ENCODE peak calls at places on chromosomes 12 and 14, in four cellular contexts. A is fibroblast of lung, C is MM.1S, T is mammary epithelial cell. E is an unnamed sample.

GRCh38 chr12:14880890-14881453 is 4.7 kb downstream of the MGP start:
- DNase-seq in A (no peak), C (no peak), T (no peak), E (no peak)

GRCh38 chr14:101823081-101823480 is 61.6 kb downstream of the PPP2R5C start:
- DNase-seq in A (no peak), C (no peak), T (no peak), E (no peak)

GRCh38 chr12:2198088-2198501 is 145.3 kb downstream of the CACNA1C start:
- DNase-seq in A (peak; percentile 91), C (no peak), T (peak; percentile 63), E (no peak)

GRCh38 chr12:42769455-42769854 is 179.9 kb upstream of the PRICKLE1 start:
- DNase-seq in A (no peak), C (no peak), T (no peak), E (no peak)

GRCh38 chr12:26125451-26126339 is 858 bp upstream of the BHLHE41 start:
- DNase-seq in A (peak; percentile 87), C (peak; percentile 79), T (peak; percentile 98), E (peak; percentile 35)

GRCh38 chr12:100826323-100826722 is 31.7 kb downstream of the ANO4 start:
- DNase-seq in A (peak; percentile 55), C (peak; percentile 55), T (peak; percentile 51), E (peak; percentile 51)

GRCh38 chr14:88233915-88234314 is 89.2 kb downstream of the KCNK10 start:
- DNase-seq in A (no peak), C (no peak), T (no peak), E (peak; percentile 24)

GRCh38 chr12:45184145-45184958 is 31.5 kb upstream of the ANO6 start:
- DNase-seq in A (no peak), C (no peak), T (no peak), E (no peak)

GRCh38 chr14:102517412-102518062 is 8.0 kb upstream of the ANKRD9 start:
- DNase-seq in A (no peak), C (no peak), T (no peak), E (no peak)

GRCh38 chr12:56450241-56450640 is 1.0 kb upstream of the TIMELESS start:
- DNase-seq in A (no peak), C (no peak), T (no peak), E (no peak)

GRCh38 chr14:65949711-65950516 is 536.3 kb upstream of the CCDC196 start:
- DNase-seq in A (peak; percentile 58), C (no peak), T (peak; percentile 56), E (peak; percentile 44)

GRCh38 chr12:2057793-2058408 is 5.1 kb downstream of the CACNA1C start:
- DNase-seq in A (no peak), C (no peak), T (no peak), E (no peak)

GRCh38 chr12:54650409-54650808 is 2.2 kb upstream of the DCD start:
- DNase-seq in A (peak; percentile 8), C (no peak), T (peak; percentile 36), E (no peak)

DNA sequence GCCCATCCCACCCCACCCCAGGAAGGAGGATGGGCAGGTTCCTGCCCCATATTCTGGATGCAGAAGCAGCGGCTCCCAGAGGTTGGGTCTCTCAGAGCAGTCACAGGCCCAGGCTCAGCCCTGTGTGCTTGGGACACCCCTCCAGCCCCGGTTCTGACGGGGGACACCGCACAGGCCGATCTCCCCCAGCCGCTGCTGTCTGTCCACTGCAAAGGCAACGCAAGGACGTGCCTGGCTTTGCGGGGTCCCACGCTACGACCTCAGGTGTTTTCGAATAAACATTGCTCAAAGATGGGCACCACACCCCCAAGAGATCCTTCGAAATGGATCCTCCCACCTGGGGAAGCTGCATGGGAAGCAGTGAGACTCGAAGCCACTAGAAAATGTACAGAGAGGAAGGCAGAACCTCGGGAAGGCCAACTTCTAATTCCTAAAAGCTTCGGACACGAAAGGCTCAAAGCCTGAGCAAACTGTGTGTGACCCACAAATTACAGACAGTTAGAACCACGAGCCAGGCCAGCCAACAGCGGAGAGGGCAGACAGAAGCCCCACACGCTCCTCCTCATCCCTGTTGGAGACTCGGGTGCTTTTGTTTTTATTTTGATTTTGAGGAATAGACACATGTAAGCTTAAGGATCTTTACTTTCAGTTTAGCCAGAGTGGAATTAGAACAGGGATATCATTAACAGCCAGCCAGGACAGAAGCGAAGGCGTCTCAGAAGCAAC is 10.8 kb downstream of the C14orf180 start:
- DNase-seq in A (no peak), C (no peak), T (no peak), E (no peak)
- H2AFZ ChIP-seq in A (no peak overlapping the region), C (no peak overlapping the region), T (no peak overlapping the region), E (no peak overlapping the region)

DNA sequence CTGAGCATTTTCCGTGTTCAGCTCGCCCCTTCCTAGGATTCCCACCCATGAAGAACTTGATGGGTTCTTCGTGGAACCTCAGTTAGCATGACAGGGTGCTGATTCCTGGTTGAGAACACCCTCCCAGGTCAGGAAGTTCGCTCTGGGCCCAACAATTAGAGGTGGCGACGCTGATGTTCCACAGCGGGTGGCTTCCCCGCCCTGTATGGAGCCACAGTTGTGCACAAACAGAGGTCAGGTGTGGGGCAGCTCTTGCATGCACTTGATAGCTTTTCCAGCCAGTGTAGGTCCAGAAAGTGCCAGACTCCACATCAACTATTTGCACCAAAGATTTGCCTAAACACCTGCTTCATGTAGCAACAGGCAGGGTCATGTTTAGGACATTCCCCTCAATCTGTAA is 788.2 kb downstream of the MED13L start:
- DNase-seq in A (no peak), C (no peak), T (no peak), E (no peak)
- H3K9ac ChIP-seq in A (no peak overlapping the region), C (no peak overlapping the region), T (no peak overlapping the region), E (no peak overlapping the region)

GRCh38 chr12:59040651-59041050 is 120.3 kb upstream of the LRIG3 start:
- DNase-seq in A (peak; percentile 98), C (no peak), T (peak; percentile 66), E (no peak)

GRCh38 chr12:59039005-59039404 is 118.7 kb upstream of the LRIG3 start:
- DNase-seq in A (no peak), C (no peak), T (no peak), E (no peak)

GRCh38 chr12:59044791-59045190 is 124.5 kb upstream of the LRIG3 start:
- DNase-seq in A (peak; percentile 60), C (no peak), T (no peak), E (no peak)

GRCh38 chr12:59040043-59040442 is 119.7 kb upstream of the LRIG3 start:
- DNase-seq in A (peak; percentile 25), C (no peak), T (peak; percentile 28), E (no peak)

GRCh38 chr12:59041241-59042121 is 121.2 kb upstream of the LRIG3 start:
- DNase-seq in A (peak; percentile 96), C (no peak), T (peak; percentile 98), E (no peak)
- H2AFZ ChIP-seq in A (no peak overlapping the region), C (no peak overlapping the region), T (peak overlapping the region; percentile 36), E (no peak overlapping the region)

GRCh38 chr12:47899466-47899865 is 5.3 kb downstream of the VDR start:
- DNase-seq in A (no peak), C (no peak), T (no peak), E (no peak)
- H3K9ac ChIP-seq in A (no peak overlapping the region), C (no peak overlapping the region), T (no peak overlapping the region), E (no peak overlapping the region)

DNA sequence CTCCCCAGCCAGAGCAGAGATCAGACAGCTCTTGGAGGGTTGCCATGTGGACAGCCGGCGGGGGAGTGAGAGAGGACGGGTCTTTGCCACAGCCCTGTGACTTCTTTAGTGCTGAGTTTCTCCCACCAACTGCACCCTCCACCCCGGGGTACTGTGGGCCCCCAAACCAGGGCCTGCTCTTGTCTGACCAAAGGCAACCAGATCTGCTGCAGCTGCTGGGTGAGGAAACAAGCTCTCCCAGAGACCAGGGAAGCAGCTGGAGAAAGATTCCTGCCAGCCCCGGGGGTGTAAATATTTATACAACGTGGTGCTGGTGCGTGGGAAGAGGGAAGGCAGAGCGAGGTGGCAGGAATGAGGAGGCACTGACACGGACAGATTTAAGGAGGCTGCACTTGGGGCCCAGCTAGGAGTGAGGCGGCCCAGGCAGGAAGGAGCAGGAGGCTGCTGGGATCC is 14.3 kb upstream of the ZFP36L1 start:
- DNase-seq in A (peak; percentile 83), C (no peak), T (no peak), E (no peak)
- H2AFZ ChIP-seq in A (peak overlapping the region; percentile 9), C (no peak overlapping the region), T (peak overlapping the region; percentile 28), E (no peak overlapping the region)

GRCh38 chr14:68957688-68958248 is 21.3 kb downstream of the ACTN1 start:
- DNase-seq in A (no peak), C (no peak), T (no peak), E (no peak)
- H3K9ac ChIP-seq in A (no peak overlapping the region), C (no peak overlapping the region), T (peak overlapping the region; percentile 29), E (no peak overlapping the region)

GRCh38 chr12:53093777-53094393 is 3.6 kb upstream of the IGFBP6 start:
- DNase-seq in A (no peak), C (no peak), T (no peak), E (no peak)
- H2AFZ ChIP-seq in A (peak overlapping the region; percentile 53), C (no peak overlapping the region), T (no peak overlapping the region), E (no peak overlapping the region)